ENCODE peak calls at places on chromosome 19, in five cellular contexts. H, P, G, R and L are unnamed samples.
A peak's percentile ranks its signal among the peaks of the same experiment; 100 is the strongest.

GRCh38 chr19:46634045-46634655 is 1.9 kb downstream of the GNG8 start:
- DNase-seq in P (peak; percentile 86), G (peak; percentile 85), R (peak; percentile 92), H (peak; percentile 57), L (no peak)

GRCh38 chr19:38638461-38638860 is 9.0 kb upstream of the ACTN4 start:
- DNase-seq in R (no peak), P (no peak), H (no peak), G (no peak), L (no peak)

GRCh38 chr19:53130506-53130905 is 2.2 kb downstream of the ZNF415 start:
- DNase-seq in G (no peak), R (no peak), H (no peak), P (no peak), L (no peak)

GRCh38 chr19:48510421-48511268 is 990 bp downstream of the LMTK3 start:
- DNase-seq in G (peak; percentile 58), P (peak; percentile 89), R (no peak), H (no peak), L (peak; percentile 64)

GRCh38 chr19:30206187-30206586 is 166.0 kb upstream of the ZNF536 start:
- DNase-seq in H (no peak), R (no peak), P (no peak), G (no peak), L (no peak)

GRCh38 chr19:9966448-9966847 is 30.1 kb upstream of the OLFM2 start:
- DNase-seq in G (no peak), P (no peak), H (no peak), R (no peak), L (no peak)

GRCh38 chr19:13138171-13138915 is 11.8 kb downstream of the STX10 start:
- DNase-seq in R (no peak), P (no peak), G (no peak), H (no peak), L (no peak)

GRCh38 chr19:51712461-51713081 is 11.2 kb downstream of the HAS1 start:
- DNase-seq in R (no peak), P (no peak), G (peak; percentile 71), H (no peak), L (no peak)

GRCh38 chr19:8310342-8311055 is 2.3 kb upstream of the CD320 start:
- DNase-seq in G (no peak), R (no peak), H (no peak), P (no peak), L (peak; percentile 29)

GRCh38 chr19:35081201-35081600 is 34.4 kb upstream of the FXYD3 start:
- DNase-seq in P (no peak), H (no peak), G (no peak), R (no peak), L (peak; percentile 91)

GRCh38 chr19:3603121-3603841 is 3.4 kb downstream of the TBXA2R start:
- DNase-seq in G (no peak), R (no peak), H (no peak), P (no peak), L (no peak)

GRCh38 chr19:52307275-52307674 is 10.3 kb downstream of the ZNF480 start:
- DNase-seq in R (no peak), G (peak; percentile 34), H (no peak), P (no peak), L (no peak)

GRCh38 chr19:41957838-41958366 is 1.2 kb downstream of the RABAC1 start:
- DNase-seq in G (peak; percentile 86), R (peak; percentile 74), H (no peak), P (peak; percentile 52), L (peak; percentile 72)

GRCh38 chr19:58252102-58252685 is 23.5 kb downstream of the ZNF544 start:
- DNase-seq in G (no peak), H (no peak), R (no peak), P (no peak), L (no peak)

GRCh38 chr19:7197760-7198696 is 96.2 kb downstream of the INSR start:
- DNase-seq in H (peak; percentile 59), P (peak; percentile 90), G (peak; percentile 97), R (peak; percentile 93), L (peak; percentile 94)

GRCh38 chr19:43470288-43470687 is 4.9 kb upstream of the LYPD3 start:
- DNase-seq in P (no peak), G (peak; percentile 7), R (no peak), H (no peak), L (no peak)